ENCODE peak calls at places on chromosomes 13 and 19, in six cellular contexts. J, D, C, G, N and X are unnamed samples.

GRCh38 chr19:49552749-49553148 is 24.9 kb downstream of the RCN3 start:
- DNase-seq in J (no peak), D (no peak), C (no peak), G (no peak), N (no peak), X (no peak)

GRCh38 chr13:98048263-98048662 is 94.6 kb upstream of the FARP1 start:
- DNase-seq in J (no peak), D (no peak), C (no peak), G (no peak), N (no peak), X (no peak)

GRCh38 chr19:342801-343421 is 1.7 kb downstream of the MIER2 start:
- DNase-seq in J (peak; percentile 15), D (no peak), C (no peak), G (no peak), N (no peak), X (peak; percentile 21)

GRCh38 chr19:33777351-33777750 is 19.3 kb upstream of the KCTD15 start:
- DNase-seq in J (no peak), D (no peak), C (no peak), G (no peak), N (no peak), X (no peak)

GRCh38 chr19:7731615-7732014 is 295 bp downstream of the CLEC4G start:
- DNase-seq in J (no peak), D (no peak), C (no peak), G (no peak), N (no peak), X (no peak)

GRCh38 chr19:38846097-38846496 is 3.7 kb downstream of the HNRNPL start:
- DNase-seq in J (no peak), D (no peak), C (no peak), G (no peak), N (no peak), X (no peak)

GRCh38 chr13:96636310-96636709 is 358.0 kb downstream of the OXGR1 start:
- DNase-seq in J (no peak), D (no peak), C (no peak), G (no peak), N (no peak), X (no peak)

GRCh38 chr13:112755331-112755730 is 65.5 kb downstream of the ATP11A start:
- DNase-seq in J (no peak), D (no peak), C (no peak), G (no peak), N (no peak), X (no peak)

GRCh38 chr13:77377016-77377415 is 50.1 kb upstream of the MYCBP2 start:
- DNase-seq in J (no peak), D (no peak), C (no peak), G (no peak), N (no peak), X (no peak)

GRCh38 chr13:28327761-28328607 is 166.9 kb downstream of the FLT1 start:
- DNase-seq in J (no peak), D (no peak), C (no peak), G (no peak), N (no peak), X (no peak)

GRCh38 chr19:17862711-17863519 is 3.2 kb downstream of the RPL18A start:
- DNase-seq in J (no peak), D (peak; percentile 3), C (no peak), G (no peak), N (no peak), X (no peak)
- TF ChIP-seq GABPA in J (no peak), D (no peak), C (no peak), G (no peak), N (no peak), X (no peak)

GRCh38 chr19:32676895-32677359 is 1.3 kb downstream of the RGS9BP start:
- DNase-seq in J (no peak), D (no peak), C (no peak), G (no peak), N (no peak), X (no peak)

GRCh38 chr19:32676186-32676894 is 692 bp downstream of the RGS9BP start:
- DNase-seq in J (no peak), D (no peak), C (peak; percentile 55), G (peak; percentile 67), N (no peak), X (no peak)

GRCh38 chr19:32674959-32675719 is at the start of gene ANKRD27:
- DNase-seq in J (peak; percentile 88), D (peak; percentile 98), C (peak; percentile 100), G (peak; percentile 99), N (peak; percentile 96), X (peak; percentile 96)

GRCh38 chr19:32675720-32676185 is at the start of gene RGS9BP:
- DNase-seq in J (no peak), D (peak; percentile 81), C (peak; percentile 88), G (peak; percentile 78), N (peak; percentile 36), X (peak; percentile 71)

DNA sequence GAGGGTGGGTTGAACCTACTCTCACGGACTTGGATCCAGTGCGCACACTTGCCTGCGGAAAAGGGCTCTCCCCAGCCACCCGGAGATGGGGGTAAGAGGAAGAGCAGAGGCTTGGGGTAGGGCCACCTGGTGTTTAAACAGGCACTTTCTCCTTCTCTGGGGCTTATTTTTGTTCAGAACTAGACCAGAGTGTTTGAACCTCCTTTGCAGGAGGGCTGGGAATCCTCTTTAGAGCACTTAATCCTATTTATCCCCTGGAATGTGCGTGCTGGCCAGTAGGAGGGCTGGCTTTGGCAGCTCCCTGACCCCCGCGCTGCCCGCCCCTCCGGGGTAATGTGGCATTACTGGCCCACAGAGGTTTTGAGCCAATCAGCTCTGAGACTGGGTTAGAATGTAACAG is 2.0 kb downstream of the RGS9BP start:
- DNase-seq in J (no peak), D (no peak), C (no peak), G (no peak), N (no peak), X (no peak)
- TF ChIP-seq GABPA in J (no peak), D (no peak), C (no peak), G (no peak), N (no peak), X (no peak)

DNA sequence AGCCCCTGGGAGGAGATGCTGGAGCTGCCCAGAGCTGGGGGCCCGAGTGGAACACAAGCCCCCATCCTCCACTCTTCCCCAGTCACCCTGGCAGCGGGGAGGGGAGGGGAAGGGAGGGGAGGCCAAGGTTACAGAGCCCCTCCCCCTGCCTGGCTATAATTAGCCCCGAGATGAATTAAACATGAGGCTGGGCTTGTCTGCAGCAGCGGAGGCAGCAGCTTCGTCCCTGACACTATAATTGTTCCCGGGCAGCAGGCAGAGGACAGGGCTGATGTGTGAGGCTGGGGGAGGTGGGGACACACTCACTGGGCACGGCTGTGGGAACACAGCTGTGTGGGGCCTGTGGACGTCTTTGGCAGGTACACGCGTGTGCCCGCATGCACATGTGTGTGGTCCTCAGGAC is 28.3 kb downstream of the TINCR start:
- DNase-seq in J (no peak), D (no peak), C (peak; percentile 66), G (peak; percentile 60), N (no peak), X (no peak)
- TF ChIP-seq GABPA in J (no peak), D (no peak), C (no peak), G (no peak), N (no peak), X (no peak)

GRCh38 chr19:4414800-4415251 is 12.4 kb downstream of the CHAF1A start:
- DNase-seq in J (no peak), D (no peak), C (no peak), G (no peak), N (no peak), X (no peak)
- TF ChIP-seq GABPA in J (no peak), D (no peak), C (no peak), G (no peak), N (no peak), X (no peak)

DNA sequence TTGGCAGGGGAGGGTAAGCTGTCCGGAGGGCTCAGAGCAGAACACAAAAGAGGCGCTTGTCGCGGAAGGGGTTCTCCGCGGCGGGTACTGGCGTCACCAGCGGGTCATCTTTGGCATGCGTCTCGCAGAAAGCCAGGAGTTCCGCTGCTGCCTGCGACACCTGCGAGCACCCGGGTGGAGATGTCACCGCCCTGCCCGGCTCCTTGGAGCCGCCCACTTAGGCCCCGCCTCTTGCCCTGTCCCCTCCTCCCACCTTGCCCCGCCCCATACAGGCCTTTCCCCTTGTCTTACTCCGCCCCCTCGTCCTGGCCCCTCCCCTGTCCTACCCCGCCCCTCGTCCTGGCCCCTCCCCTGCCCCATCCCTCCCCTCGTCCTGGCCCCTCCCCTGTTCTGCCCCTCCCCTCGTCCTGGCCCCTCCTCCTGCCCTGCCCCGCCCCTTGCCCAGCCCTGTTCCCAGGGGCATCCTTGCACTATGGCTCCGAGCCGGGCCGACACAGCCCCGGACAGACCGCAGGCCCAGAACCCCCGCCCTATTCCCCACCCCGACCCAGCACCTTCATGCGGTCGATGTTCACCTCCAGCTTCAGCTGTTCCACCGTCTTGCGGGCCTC is 1.9 kb downstream of the GNG8 start:
- DNase-seq in J (no peak), D (peak; percentile 98), C (peak; percentile 90), G (peak; percentile 98), N (no peak), X (peak; percentile 78)
- TF ChIP-seq GABPA in J (no peak), D (no peak), C (no peak), G (no peak), N (no peak), X (no peak)

GRCh38 chr13:88107486-88108044 is 436.4 kb downstream of the SLITRK5 start:
- DNase-seq in J (no peak), D (no peak), C (no peak), G (no peak), N (no peak), X (no peak)

DNA sequence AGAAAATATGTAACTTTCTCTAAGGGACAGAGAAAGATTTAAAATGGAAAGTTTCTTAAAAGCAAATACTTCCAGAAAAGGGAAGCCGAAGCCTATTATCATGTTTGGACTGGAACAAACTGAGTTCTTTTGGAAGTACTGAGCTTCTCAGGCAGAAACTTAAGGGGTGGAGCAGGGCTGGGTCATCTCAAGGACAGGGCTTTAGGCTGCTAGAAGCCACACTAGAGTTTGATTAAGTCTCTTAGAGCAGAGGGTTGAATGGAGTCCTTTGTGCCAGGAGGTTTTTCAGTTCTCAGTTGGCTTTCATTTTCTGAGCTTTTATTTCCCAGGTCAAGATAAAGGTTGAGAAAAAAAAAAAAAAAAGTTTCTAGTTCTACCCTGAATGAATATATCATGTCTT is 432.7 kb downstream of the SLITRK5 start:
- DNase-seq in J (no peak), D (no peak), C (no peak), G (no peak), N (no peak), X (no peak)
- TF ChIP-seq GABPA in J (no peak), D (no peak), C (no peak), G (no peak), N (no peak), X (no peak)